ENCODE peak calls at places on chromosomes 7 and 10, in five cellular contexts. M is spleen, C is fibroblast of mammary gland, K is A549, E is IMR-90. T is an unnamed sample.

GRCh38 chr7:45185028-45185863 is 27.7 kb downstream of the RAMP3 start:
- DNase-seq in M (peak), E (no peak), C (no peak), K (no peak), T (no peak)

GRCh38 chr10:91374054-91374453 is 36.1 kb upstream of the HECTD2 start:
- DNase-seq in E (no peak), K (no peak), C (no peak), M (no peak), T (no peak)

GRCh38 chr7:83465643-83466042 is 183.3 kb downstream of the SEMA3E start:
- DNase-seq in E (no peak), K (no peak), M (no peak), C (no peak), T (no peak)

GRCh38 chr7:7851991-7852390 is 116.6 kb upstream of the GLCCI1 start:
- DNase-seq in K (no peak), M (no peak), E (no peak), C (no peak), T (no peak)

GRCh38 chr7:147483634-147484292 is 1106.8 kb upstream of the C7orf33 start:
- DNase-seq in M (no peak), K (no peak), C (peak), E (peak), T (no peak)

GRCh38 chr10:50653142-50653541 is 29.4 kb upstream of the SGMS1 start:
- DNase-seq in C (peak), K (no peak), E (peak), M (no peak), T (peak)

GRCh38 chr7:28955356-28955722 is 2.8 kb downstream of the TRIL start:
- DNase-seq in K (no peak), C (no peak), M (no peak), E (no peak), T (no peak)

GRCh38 chr7:20012100-20012499 is 205.1 kb downstream of the MACC1 start:
- DNase-seq in K (no peak), M (no peak), C (no peak), E (no peak), T (no peak)

GRCh38 chr10:117635851-117636250 is 93.3 kb downstream of the EMX2 start:
- DNase-seq in E (no peak), M (no peak), K (no peak), C (no peak), T (no peak)

GRCh38 chr7:122883049-122883670 is 3.1 kb downstream of the CADPS2 start:
- DNase-seq in K (no peak), M (no peak), E (no peak), C (no peak), T (no peak)

GRCh38 chr7:22173884-22174573 is 182.9 kb downstream of the RAPGEF5 start:
- DNase-seq in C (no peak), E (no peak), K (no peak), M (no peak), T (no peak)

GRCh38 chr7:8133955-8134733 is 127.8 kb downstream of the ICA1 start:
- DNase-seq in C (no peak), E (no peak), K (no peak), M (no peak), T (peak)

GRCh38 chr7:33485746-33486491 is 356.6 kb downstream of the BBS9 start:
- DNase-seq in C (peak), E (peak), M (no peak), K (no peak), T (no peak)

GRCh38 chr10:89643812-89644690 is 991 bp downstream of the PANK1 start:
- DNase-seq in E (peak), C (peak), M (peak), K (peak), T (peak)

GRCh38 chr10:89644691-89644966 is 413 bp downstream of the PANK1 start:
- DNase-seq in K (peak), M (peak), C (no peak), E (no peak), T (no peak)

GRCh38 chr10:89640242-89640641 is 4.8 kb downstream of the PANK1 start:
- DNase-seq in M (no peak), E (no peak), C (no peak), K (no peak), T (no peak)

GRCh38 chr10:89643431-89643811 is 1.6 kb downstream of the PANK1 start:
- DNase-seq in M (no peak), K (no peak), C (no peak), E (no peak), T (no peak)

GRCh38 chr10:89642193-89642592 is 2.8 kb downstream of the PANK1 start:
- DNase-seq in M (no peak), C (no peak), E (no peak), K (no peak), T (no peak)
- H3K4me3 ChIP-seq in M (no peak), C (no peak), E (no peak), K (no peak), T (no peak)

GRCh38 chr7:134897936-134898335 is 88.4 kb upstream of the AGBL3 start:
- DNase-seq in M (no peak), K (no peak), C (no peak), E (no peak), T (no peak)

GRCh38 chr7:134901389-134902020 is 84.8 kb upstream of the AGBL3 start:
- DNase-seq in M (no peak), K (no peak), C (peak), E (no peak), T (no peak)

GRCh38 chr7:134902058-134902457 is 84.2 kb upstream of the AGBL3 start:
- DNase-seq in M (no peak), C (peak), K (no peak), E (no peak), T (no peak)

GRCh38 chr7:134900430-134900876 is 85.9 kb upstream of the AGBL3 start:
- DNase-seq in E (no peak), C (peak), K (no peak), M (no peak), T (no peak)

DNA sequence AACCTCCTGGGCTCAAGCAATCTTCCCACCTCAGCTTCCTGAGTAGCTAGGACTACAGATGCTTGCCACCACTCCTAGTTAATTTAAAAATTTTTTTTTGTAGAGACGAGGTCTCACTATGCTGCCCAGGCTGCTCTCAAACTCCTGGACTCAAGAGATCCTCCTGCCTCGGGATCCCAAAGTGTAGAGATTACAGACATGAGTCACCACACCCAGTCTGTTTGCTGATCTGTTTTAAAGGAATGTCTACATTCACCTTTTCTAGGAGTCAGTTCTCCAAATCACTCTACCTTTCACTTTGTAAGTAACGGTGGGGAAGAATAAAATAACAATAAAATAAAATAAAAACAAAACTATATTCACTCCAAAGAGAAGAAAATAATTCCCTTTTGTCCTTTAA is 86.6 kb upstream of the AGBL3 start:
- DNase-seq in M (no peak), C (peak), K (no peak), E (peak), T (no peak)
- TF ChIP-seq CTCF in M (no peak), C (no peak), K (no peak), E (no peak), T (no peak)

GRCh38 chr10:133276100-133276434 is 601 bp downstream of the ADAM8 start:
- DNase-seq in K (no peak), E (no peak), M (no peak), C (no peak), T (no peak)

GRCh38 chr10:133275683-133276092 is 980 bp downstream of the ADAM8 start:
- DNase-seq in C (no peak), E (no peak), M (no peak), K (no peak), T (no peak)

GRCh38 chr10:133276435-133277201 is at the start of gene ADAM8:
- DNase-seq in K (no peak), M (peak), C (no peak), E (no peak), T (no peak)

GRCh38 chr10:133273534-133274143 is 3.0 kb downstream of the ADAM8 start:
- DNase-seq in K (no peak), M (peak), E (no peak), C (no peak), T (no peak)

DNA sequence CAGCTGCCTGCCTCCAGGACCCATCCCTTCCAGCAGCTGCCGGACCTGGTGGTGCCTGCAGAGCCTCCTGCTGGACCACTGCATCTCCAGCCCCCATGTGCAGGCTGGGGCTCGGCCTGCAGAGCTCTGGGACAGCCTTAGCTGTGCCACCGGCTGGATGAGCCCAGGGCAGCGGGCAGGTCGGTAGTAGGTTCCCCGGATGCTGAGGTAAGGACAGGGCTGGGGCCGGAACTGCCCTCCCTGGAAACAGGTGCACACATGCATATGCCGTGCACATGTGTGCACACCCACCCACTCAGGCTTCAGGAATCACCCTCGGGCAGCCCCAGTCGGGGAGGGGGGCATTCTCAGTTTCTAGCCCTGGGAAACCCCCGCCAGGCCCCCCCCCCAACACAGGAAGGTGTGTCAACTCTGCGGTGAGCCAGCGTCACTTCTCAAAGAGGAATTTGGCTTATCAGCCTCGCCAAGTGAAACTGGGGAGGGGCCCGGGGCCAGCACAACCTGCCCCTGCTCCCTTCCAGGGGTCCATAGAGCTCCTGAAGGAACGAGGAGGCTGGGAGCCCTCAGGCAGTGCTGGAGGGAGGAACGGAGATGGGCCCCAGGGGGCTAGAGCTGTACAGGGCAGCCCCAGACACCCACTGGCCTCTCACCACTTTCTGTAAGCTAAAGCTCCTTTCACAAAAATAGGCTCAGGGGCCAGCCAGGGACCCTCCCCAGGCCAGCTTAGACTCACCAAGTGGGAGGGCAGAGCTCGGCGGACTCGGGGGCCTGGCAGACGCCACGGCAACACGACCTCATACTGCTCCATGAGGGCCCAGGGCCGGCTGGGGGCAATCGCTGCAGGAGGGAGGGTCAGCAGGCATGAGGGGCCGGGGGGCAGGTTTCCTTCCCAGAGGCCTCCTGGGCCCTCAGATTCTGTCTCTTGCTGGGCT is 1.7 kb downstream of the ADAM8 start:
- DNase-seq in M (peak), E (no peak), K (no peak), C (no peak), T (no peak)
- H3K4me3 ChIP-seq in M (peak), E (no peak), K (no peak), C (no peak), T (no peak)

DNA sequence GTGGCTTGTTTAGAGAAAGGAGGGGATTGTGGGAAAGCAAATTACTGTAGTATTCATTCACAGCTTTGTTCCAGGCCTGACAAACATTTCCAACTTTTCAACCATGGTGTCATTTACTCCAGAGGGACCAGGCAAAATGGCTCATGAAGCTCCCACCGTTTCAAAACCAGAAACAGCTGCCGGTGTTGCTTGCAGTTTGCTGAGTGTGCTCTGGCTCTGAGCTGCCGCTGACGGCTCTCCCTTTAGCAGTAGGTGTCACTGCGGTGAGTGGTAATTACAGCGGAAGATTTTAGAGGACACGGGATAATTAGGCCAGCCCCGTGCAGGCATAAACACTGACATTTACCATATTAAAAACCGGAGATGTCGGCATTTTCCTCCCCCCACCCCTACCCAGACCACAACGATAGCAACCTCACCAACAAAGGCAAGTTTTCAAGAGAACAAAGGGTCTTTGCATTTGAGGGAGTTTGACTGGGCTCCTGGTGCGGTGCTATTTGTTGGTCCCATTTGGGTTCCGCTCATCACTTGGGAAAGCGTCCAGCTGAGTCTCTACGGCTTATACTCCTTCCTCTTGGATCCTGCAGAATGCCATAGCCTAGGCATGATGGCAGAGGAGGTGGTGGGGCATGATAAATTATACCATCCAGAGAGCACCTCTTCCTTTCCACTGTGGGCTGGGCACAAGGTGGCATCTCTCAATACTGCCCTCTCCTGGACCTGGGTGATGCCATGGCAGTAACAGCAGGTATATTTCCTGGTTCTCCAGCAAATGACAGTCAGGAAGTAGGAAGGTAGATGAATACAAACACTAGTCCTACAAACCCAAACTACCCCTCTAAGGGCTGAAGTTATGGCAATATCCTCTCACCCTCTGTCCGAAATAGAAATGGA is 1005.2 kb downstream of the KCNMA1 start:
- DNase-seq in C (no peak), K (peak), E (no peak), M (no peak), T (peak)
- TF ChIP-seq CTCF in C (peak), K (peak), E (peak), M (no peak), T (peak)

GRCh38 chr7:87152897-87153641 is 816 bp downstream of the DMTF1 start:
- DNase-seq in M (peak), E (peak), K (peak), C (peak), T (no peak)

GRCh38 chr7:87151701-87152111 is 547 bp upstream of the DMTF1 start:
- DNase-seq in C (no peak), M (no peak), E (no peak), K (peak), T (no peak)

GRCh38 chr7:87152112-87152896 is at the start of gene DMTF1:
- DNase-seq in E (peak), K (peak), C (peak), M (peak), T (peak)

GRCh38 chr7:87148332-87148955 is 3.8 kb upstream of the DMTF1 start:
- DNase-seq in K (peak), C (peak), M (no peak), E (peak), T (peak)

DNA sequence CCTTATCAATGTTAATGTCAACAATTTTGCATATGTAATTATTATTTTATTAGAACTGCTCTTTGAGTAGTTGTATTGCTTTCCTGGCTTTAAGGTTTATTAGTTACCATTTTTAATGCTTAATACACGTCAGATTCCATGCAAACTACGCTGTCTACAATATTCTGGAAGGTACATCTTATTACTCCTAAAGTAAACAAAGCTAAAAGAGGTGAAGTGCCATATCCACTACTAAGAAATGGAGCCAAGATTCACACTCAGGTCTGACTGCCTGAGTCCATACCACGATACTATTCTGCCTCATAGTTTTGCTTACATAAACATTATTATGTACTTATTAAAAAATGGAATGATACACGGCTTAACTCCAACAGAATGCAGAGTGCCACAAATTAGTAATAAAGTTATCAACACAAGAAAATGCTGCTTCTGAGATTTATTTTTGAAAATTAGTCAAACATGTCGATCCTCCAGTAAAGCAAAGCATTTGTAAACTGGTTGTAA is 1.2 kb upstream of the DMTF1 start:
- DNase-seq in M (no peak), C (no peak), K (no peak), E (no peak), T (no peak)
- H3K4me3 ChIP-seq in M (no peak), C (peak), K (peak), E (no peak), T (no peak)

DNA sequence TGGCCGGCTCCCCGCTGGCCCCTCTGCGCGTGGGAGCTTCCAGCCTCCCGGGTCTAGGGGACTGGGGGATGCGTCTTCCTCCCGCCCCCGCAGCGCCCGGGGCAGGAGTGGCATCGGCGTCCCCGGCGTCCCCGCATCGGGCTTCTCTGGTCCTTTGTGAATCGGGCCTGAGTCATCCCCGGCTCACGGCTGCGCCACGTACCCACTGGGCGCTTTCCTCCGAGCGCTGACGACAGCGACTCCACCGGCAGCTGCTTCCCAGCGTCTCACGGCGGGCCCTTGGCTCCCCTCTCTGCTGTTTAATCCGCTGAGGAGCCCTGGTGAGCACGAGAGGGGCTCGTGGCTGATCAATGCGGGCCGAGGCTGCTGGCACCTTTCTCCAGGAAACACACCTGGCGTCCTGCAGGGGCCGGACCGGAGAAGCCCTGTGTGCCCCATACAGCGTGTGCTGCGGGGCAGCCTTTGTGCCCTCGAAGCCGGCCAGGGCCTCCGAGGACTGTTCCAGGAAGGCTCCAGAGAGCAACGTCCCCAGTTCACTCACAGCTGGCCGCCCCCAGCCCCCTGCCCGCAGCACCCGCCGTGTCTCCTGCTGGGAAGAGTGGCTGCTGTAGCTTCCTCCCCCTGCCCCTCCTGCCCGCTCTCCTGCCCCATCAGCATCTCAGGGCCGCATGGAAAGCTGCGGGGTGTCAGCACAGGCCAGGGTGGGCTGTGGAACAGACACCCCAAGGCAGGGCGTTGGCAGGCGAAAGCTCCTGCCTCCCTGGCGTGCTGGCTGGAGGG is 95.5 kb upstream of the DIP2C start:
- DNase-seq in M (peak), E (peak), C (peak), K (peak), T (peak)
- TF ChIP-seq CTCF in M (no peak), E (peak), C (peak), K (peak), T (peak)

GRCh38 chr10:36597921-36598320 is 527.5 kb upstream of the ANKRD30A start:
- DNase-seq in E (no peak), C (no peak), K (no peak), M (no peak), T (no peak)
- H3K4me3 ChIP-seq in E (no peak), C (no peak), K (no peak), M (no peak), T (no peak)

DNA sequence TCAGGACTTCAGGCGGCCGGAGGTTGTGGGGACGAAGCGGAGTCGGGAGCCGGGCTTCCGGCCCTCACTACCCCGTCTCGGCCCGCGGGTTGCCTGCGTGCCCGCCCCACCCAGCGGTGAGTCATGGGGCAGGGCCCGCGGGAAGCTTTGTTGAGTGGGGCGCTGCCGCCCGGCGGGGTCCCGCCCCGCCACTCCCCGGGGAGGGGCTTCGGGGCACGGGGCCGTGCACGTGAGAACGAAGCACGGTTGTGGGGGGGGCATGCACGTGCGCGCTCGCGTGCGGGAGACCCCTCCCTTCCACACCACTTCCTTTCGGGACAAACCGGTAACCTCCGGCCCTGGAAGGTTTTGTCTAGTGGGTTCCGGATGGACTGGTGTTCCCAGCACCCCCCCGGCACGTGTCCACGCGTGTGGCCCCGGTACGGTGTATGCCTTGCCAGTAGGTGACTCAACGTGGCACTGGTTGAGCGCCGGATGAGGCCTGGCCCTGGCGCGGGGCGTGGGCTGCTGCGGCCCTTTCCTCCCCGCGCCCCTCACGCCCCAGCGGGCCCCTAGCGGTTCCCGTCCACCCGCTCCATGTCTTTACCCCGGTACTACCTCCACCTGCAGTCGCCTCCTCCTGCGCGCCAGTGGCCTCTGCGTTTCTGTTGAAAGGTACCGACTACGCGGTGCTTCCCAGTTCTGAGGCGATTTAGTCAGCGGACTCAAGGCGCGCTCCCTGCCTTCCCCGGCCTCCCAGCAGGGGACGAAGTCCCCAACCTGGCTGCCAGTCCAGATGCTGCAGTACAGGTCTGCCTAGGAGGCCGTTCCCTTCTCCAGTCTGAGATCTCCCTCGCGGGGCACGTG is 3.1 kb downstream of the ADIRF start:
- DNase-seq in K (peak), E (peak), M (peak), C (peak), T (peak)
- TF ChIP-seq CTCF in K (no peak), E (no peak), M (no peak), C (no peak), T (no peak)